ENCODE peak calls at places on chromosomes 4 and X, in seven cellular contexts. One of them, this sample, is unnamed.

GRCh38 chrX:47674776-47675175 is 15.8 kb upstream of the UXT start:
- DNase-seq in right lobe of liver: no peak
- DNase-seq in gastrocnemius medialis: no peak
- DNase-seq in spleen: no peak
- DNase-seq in A549: no peak
- DNase-seq in A673: no peak
- DNase-seq in WERI-Rb-1: no peak
- DNase-seq in this sample: no peak

GRCh38 chr4:169283114-169283509 is 12.4 kb upstream of the SH3RF1 start:
- DNase-seq in right lobe of liver: no peak
- DNase-seq in gastrocnemius medialis: no peak
- DNase-seq in WERI-Rb-1: no peak
- DNase-seq in A673: no peak
- DNase-seq in spleen: no peak
- DNase-seq in A549: peak; percentile 14
- DNase-seq in this sample: peak; percentile 58

GRCh38 chr4:64405761-64406160 is 3.5 kb downstream of the TECRL start:
- DNase-seq in WERI-Rb-1: no peak
- DNase-seq in spleen: no peak
- DNase-seq in right lobe of liver: no peak
- DNase-seq in A549: no peak
- DNase-seq in gastrocnemius medialis: no peak
- DNase-seq in A673: no peak
- DNase-seq in this sample: no peak

GRCh38 chr4:123649644-123650356 is 253.2 kb downstream of the SPRY1 start:
- DNase-seq in gastrocnemius medialis: peak; percentile 29
- DNase-seq in A549: peak; percentile 23
- DNase-seq in A673: peak; percentile 13
- DNase-seq in spleen: no peak
- DNase-seq in right lobe of liver: peak; percentile 49
- DNase-seq in WERI-Rb-1: peak; percentile 17
- DNase-seq in this sample: peak; percentile 91

GRCh38 chrX:115183980-115184379 is 5.2 kb upstream of the RBMXL3 start:
- DNase-seq in A549: no peak
- DNase-seq in spleen: no peak
- DNase-seq in right lobe of liver: no peak
- DNase-seq in A673: no peak
- DNase-seq in gastrocnemius medialis: no peak
- DNase-seq in WERI-Rb-1: no peak
- DNase-seq in this sample: no peak

GRCh38 chr4:74098628-74098995 is 383 bp downstream of the CXCL2 start:
- DNase-seq in A549: no peak
- DNase-seq in A673: no peak
- DNase-seq in WERI-Rb-1: peak; percentile 10
- DNase-seq in spleen: peak; percentile 73
- DNase-seq in gastrocnemius medialis: no peak
- DNase-seq in right lobe of liver: peak; percentile 53
- DNase-seq in this sample: no peak

GRCh38 chr4:88690355-88690754 is 7.3 kb downstream of the NAP1L5 start:
- DNase-seq in spleen: no peak
- DNase-seq in gastrocnemius medialis: no peak
- DNase-seq in A673: peak; percentile 3
- DNase-seq in WERI-Rb-1: no peak
- DNase-seq in A549: no peak
- DNase-seq in right lobe of liver: no peak
- DNase-seq in this sample: peak; percentile 41

GRCh38 chr4:56293121-56293520 is 94.2 kb downstream of the AASDH start:
- DNase-seq in spleen: no peak
- DNase-seq in right lobe of liver: no peak
- DNase-seq in A673: no peak
- DNase-seq in gastrocnemius medialis: no peak
- DNase-seq in A549: no peak
- DNase-seq in WERI-Rb-1: no peak
- DNase-seq in this sample: no peak

GRCh38 chr4:174119051-174119450 is 164.4 kb downstream of the FBXO8 start:
- DNase-seq in gastrocnemius medialis: no peak
- DNase-seq in right lobe of liver: no peak
- DNase-seq in A549: no peak
- DNase-seq in A673: peak; percentile 45
- DNase-seq in WERI-Rb-1: no peak
- DNase-seq in spleen: no peak
- DNase-seq in this sample: peak; percentile 24

GRCh38 chr4:38424171-38424871 is 239.7 kb upstream of the KLF3 start:
- DNase-seq in gastrocnemius medialis: no peak
- DNase-seq in right lobe of liver: no peak
- DNase-seq in spleen: no peak
- DNase-seq in WERI-Rb-1: peak; percentile 70
- DNase-seq in A549: no peak
- DNase-seq in A673: no peak
- DNase-seq in this sample: no peak

GRCh38 chr4:79650794-79651431 is 242.9 kb upstream of the GK2 start:
- DNase-seq in spleen: no peak
- DNase-seq in A673: peak; percentile 89
- DNase-seq in A549: no peak
- DNase-seq in right lobe of liver: no peak
- DNase-seq in WERI-Rb-1: no peak
- DNase-seq in gastrocnemius medialis: no peak
- DNase-seq in this sample: peak; percentile 61

GRCh38 chr4:150209140-150209829 is 131.0 kb downstream of the DCLK2 start:
- DNase-seq in spleen: no peak
- DNase-seq in right lobe of liver: no peak
- DNase-seq in gastrocnemius medialis: no peak
- DNase-seq in A549: peak; percentile 52
- DNase-seq in A673: peak; percentile 56
- DNase-seq in WERI-Rb-1: peak; percentile 92
- DNase-seq in this sample: peak; percentile 66
- TF ChIP-seq CTCF in spleen: no peak
- TF ChIP-seq CTCF in right lobe of liver: peak; percentile 39
- TF ChIP-seq CTCF in gastrocnemius medialis: peak; percentile 46
- TF ChIP-seq CTCF in A549: peak; percentile 49
- TF ChIP-seq CTCF in A673: peak; percentile 61
- TF ChIP-seq CTCF in WERI-Rb-1: peak; percentile 80
- TF ChIP-seq CTCF in this sample: peak; percentile 84

GRCh38 chr4:83535945-83536648 is at the start of gene GPAT3:
- DNase-seq in WERI-Rb-1: peak; percentile 58
- DNase-seq in right lobe of liver: peak; percentile 96
- DNase-seq in spleen: peak; percentile 93
- DNase-seq in A673: peak; percentile 36
- DNase-seq in A549: peak; percentile 78
- DNase-seq in gastrocnemius medialis: peak; percentile 86
- DNase-seq in this sample: peak; percentile 23
- H3K27ac ChIP-seq in WERI-Rb-1: no peak within 1 kb of the TSS
- H3K27ac ChIP-seq in right lobe of liver: peak within 1 kb of the TSS; percentile 92
- H3K27ac ChIP-seq in spleen: peak within 1 kb of the TSS; percentile 77
- H3K27ac ChIP-seq in A673: no peak within 1 kb of the TSS
- H3K27ac ChIP-seq in A549: peak within 1 kb of the TSS; percentile 90
- H3K27ac ChIP-seq in gastrocnemius medialis: peak within 1 kb of the TSS; percentile 96
- H3K27ac ChIP-seq in this sample: no peak within 1 kb of the TSS

GRCh38 chrX:15856580-15856979 is 2.0 kb upstream of the AP1S2 start:
- DNase-seq in A673: no peak
- DNase-seq in gastrocnemius medialis: no peak
- DNase-seq in WERI-Rb-1: no peak
- DNase-seq in A549: no peak
- DNase-seq in spleen: no peak
- DNase-seq in right lobe of liver: no peak
- DNase-seq in this sample: no peak

GRCh38 chrX:15854712-15855561 is at the start of gene AP1S2:
- DNase-seq in A673: peak; percentile 98
- DNase-seq in A549: peak; percentile 70
- DNase-seq in WERI-Rb-1: peak; percentile 97
- DNase-seq in spleen: peak; percentile 100
- DNase-seq in right lobe of liver: peak; percentile 94
- DNase-seq in gastrocnemius medialis: peak; percentile 85
- DNase-seq in this sample: peak; percentile 85

GRCh38 chrX:15855562-15856256 is 1.1 kb upstream of the AP1S2 start:
- DNase-seq in WERI-Rb-1: no peak
- DNase-seq in gastrocnemius medialis: no peak
- DNase-seq in A673: no peak
- DNase-seq in spleen: no peak
- DNase-seq in A549: no peak
- DNase-seq in right lobe of liver: no peak
- DNase-seq in this sample: no peak

GRCh38 chrX:15853586-15854079 is 980 bp downstream of the AP1S2 start:
- DNase-seq in right lobe of liver: no peak
- DNase-seq in A549: no peak
- DNase-seq in spleen: no peak
- DNase-seq in A673: no peak
- DNase-seq in WERI-Rb-1: peak; percentile 8
- DNase-seq in gastrocnemius medialis: no peak
- DNase-seq in this sample: no peak

GRCh38 chrX:15854080-15854655 is 445 bp downstream of the AP1S2 start:
- DNase-seq in gastrocnemius medialis: peak; percentile 14
- DNase-seq in A673: peak; percentile 37
- DNase-seq in spleen: peak; percentile 94
- DNase-seq in A549: peak; percentile 22
- DNase-seq in WERI-Rb-1: peak; percentile 75
- DNase-seq in right lobe of liver: peak; percentile 58
- DNase-seq in this sample: no peak
- TF ChIP-seq CTCF in gastrocnemius medialis: peak; percentile 36
- TF ChIP-seq CTCF in A673: peak; percentile 42
- TF ChIP-seq CTCF in spleen: no peak
- TF ChIP-seq CTCF in A549: no peak
- TF ChIP-seq CTCF in WERI-Rb-1: peak; percentile 54
- TF ChIP-seq CTCF in right lobe of liver: peak; percentile 25
- TF ChIP-seq CTCF in this sample: no peak

GRCh38 chr4:184368290-184368689 is 106.1 kb downstream of the IRF2 start:
- DNase-seq in gastrocnemius medialis: no peak
- DNase-seq in A549: no peak
- DNase-seq in WERI-Rb-1: no peak
- DNase-seq in A673: no peak
- DNase-seq in spleen: no peak
- DNase-seq in right lobe of liver: no peak
- DNase-seq in this sample: no peak
- H3K27ac ChIP-seq in gastrocnemius medialis: no peak overlapping the region
- H3K27ac ChIP-seq in A549: no peak overlapping the region
- H3K27ac ChIP-seq in WERI-Rb-1: no peak overlapping the region
- H3K27ac ChIP-seq in A673: peak overlapping the region; percentile 99
- H3K27ac ChIP-seq in spleen: no peak overlapping the region
- H3K27ac ChIP-seq in right lobe of liver: no peak overlapping the region
- H3K27ac ChIP-seq in this sample: no peak overlapping the region

DNA sequence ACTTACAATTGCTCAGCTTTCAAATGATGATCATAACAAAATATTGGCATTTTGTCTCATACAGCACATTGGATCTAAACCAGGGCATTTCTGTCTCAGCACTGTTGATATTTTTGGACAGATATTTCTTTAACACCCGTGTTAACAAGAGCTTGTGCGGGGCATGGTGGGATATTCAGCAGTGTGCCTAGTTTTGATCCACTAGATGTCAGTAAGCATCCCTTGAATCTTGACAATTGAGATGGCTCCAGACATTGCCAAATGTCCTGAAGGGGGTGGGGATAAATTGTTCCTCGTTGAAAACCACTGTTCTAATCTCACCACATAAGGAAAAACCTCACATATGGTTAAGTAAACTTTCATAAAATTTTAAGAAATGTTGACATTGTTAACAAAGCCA is 806.3 kb downstream of the STIM2 start:
- DNase-seq in right lobe of liver: no peak
- DNase-seq in gastrocnemius medialis: no peak
- DNase-seq in A549: no peak
- DNase-seq in A673: peak; percentile 63
- DNase-seq in WERI-Rb-1: peak; percentile 50
- DNase-seq in spleen: no peak
- DNase-seq in this sample: no peak
- TF ChIP-seq CTCF in right lobe of liver: peak; percentile 9
- TF ChIP-seq CTCF in gastrocnemius medialis: no peak
- TF ChIP-seq CTCF in A549: no peak
- TF ChIP-seq CTCF in A673: peak; percentile 52
- TF ChIP-seq CTCF in WERI-Rb-1: peak; percentile 48
- TF ChIP-seq CTCF in spleen: no peak
- TF ChIP-seq CTCF in this sample: peak; percentile 31

This sample was measured in brain microvascular endothelial cell.